ENCODE peak calls at places on chromosome 16, in six cellular contexts. O is GM12878, F is K562, Y is endothelial cell of umbilical vein, B is HCT116, M is H1. U is an unnamed sample.

GRCh38 chr16:66476328-66477027 is 49.4 kb downstream of the BEAN1 start:
- DNase-seq in O (no peak), Y (no peak), M (no peak), B (no peak), F (peak; percentile 68), U (peak; percentile 68)

GRCh38 chr16:30649725-30650368 is 913 bp upstream of the PRR14 start:
- DNase-seq in Y (no peak), O (no peak), B (no peak), M (no peak), F (no peak), U (no peak)

GRCh38 chr16:66600484-66600883 is 4.0 kb upstream of the CMTM3 start:
- DNase-seq in B (no peak), Y (no peak), M (no peak), F (no peak), O (no peak), U (no peak)

GRCh38 chr16:27217256-27217655 is 13.9 kb downstream of the KDM8 start:
- DNase-seq in M (no peak), Y (no peak), F (peak; percentile 32), B (no peak), O (no peak), U (peak; percentile 62)

GRCh38 chr16:7148606-7149005 is 184.0 kb upstream of the RBFOX1 start:
- DNase-seq in F (no peak), O (no peak), Y (no peak), B (no peak), M (no peak), U (no peak)

GRCh38 chr16:56960681-56961281 is 969 bp upstream of the CETP start:
- DNase-seq in Y (no peak), O (no peak), B (no peak), F (no peak), M (no peak), U (no peak)

GRCh38 chr16:14485811-14486519 is 144.1 kb downstream of the PARN start:
- DNase-seq in B (no peak), O (no peak), F (no peak), M (no peak), Y (no peak), U (no peak)

GRCh38 chr16:24838554-24839266 is 7.1 kb upstream of the SLC5A11 start:
- DNase-seq in Y (peak; percentile 91), F (peak; percentile 92), O (no peak), M (no peak), B (no peak), U (no peak)

GRCh38 chr16:12171206-12171605 is 194.7 kb downstream of the SNX29 start:
- DNase-seq in M (no peak), F (no peak), B (no peak), O (no peak), Y (no peak), U (no peak)

GRCh38 chr16:24598777-24599437 is 59.5 kb downstream of the RBBP6 start:
- DNase-seq in Y (no peak), F (no peak), B (no peak), O (no peak), M (no peak), U (no peak)

GRCh38 chr16:62540496-62540895 is 504.3 kb upstream of the CDH8 start:
- DNase-seq in Y (no peak), M (no peak), O (no peak), B (no peak), F (no peak), U (no peak)

GRCh38 chr16:53848277-53848942 is 144.5 kb downstream of the FTO start:
- DNase-seq in O (no peak), F (no peak), M (no peak), B (no peak), Y (peak; percentile 41), U (peak; percentile 9)

GRCh38 chr16:76194621-76195015 is 82.6 kb upstream of the CNTNAP4 start:
- DNase-seq in M (no peak), O (no peak), B (no peak), Y (no peak), F (no peak), U (no peak)

GRCh38 chr16:70553645-70554044 is 30.0 kb downstream of the SF3B3 start:
- DNase-seq in M (no peak), F (no peak), O (no peak), B (no peak), Y (no peak), U (no peak)

GRCh38 chr16:75203106-75203505 is 3.9 kb downstream of the CTRB2 start:
- DNase-seq in Y (no peak), F (no peak), M (no peak), O (no peak), B (no peak), U (no peak)

GRCh38 chr16:50478021-50478772 is 70.0 kb upstream of the NKD1 start:
- DNase-seq in M (no peak), Y (no peak), B (no peak), F (no peak), O (no peak), U (no peak)

GRCh38 chr16:88538366-88539060 is 31.7 kb upstream of the ZC3H18 start:
- DNase-seq in M (no peak), F (no peak), Y (no peak), O (no peak), B (no peak), U (no peak)

GRCh38 chr16:88639231-88640038 is 1.1 kb downstream of the IL17C start:
- DNase-seq in O (no peak), Y (no peak), B (no peak), F (no peak), M (no peak), U (peak; percentile 75)

GRCh38 chr16:50594332-50595260 is 46.4 kb downstream of the NKD1 start:
- DNase-seq in F (no peak), B (no peak), M (no peak), Y (no peak), O (no peak), U (no peak)

GRCh38 chr16:79601092-79601977 is 798 bp upstream of the MAF start:
- DNase-seq in M (no peak), O (no peak), Y (peak; percentile 6), F (no peak), B (no peak), U (peak; percentile 48)

GRCh38 chr16:1054660-1055556 is 17.6 kb upstream of the SSTR5 start:
- DNase-seq in B (peak; percentile 37), M (no peak), F (peak; percentile 64), O (no peak), Y (peak; percentile 36), U (peak; percentile 91)

GRCh38 chr16:49315602-49316001 is 34.0 kb upstream of the CBLN1 start:
- DNase-seq in Y (no peak), M (no peak), O (no peak), F (no peak), B (no peak), U (no peak)

GRCh38 chr16:66471264-66471663 is 44.2 kb downstream of the BEAN1 start:
- DNase-seq in O (no peak), Y (no peak), M (no peak), F (no peak), B (no peak), U (no peak)

GRCh38 chr16:22326771-22327445 is 29.7 kb downstream of the POLR3E start:
- DNase-seq in Y (no peak), B (no peak), M (no peak), O (no peak), F (no peak), U (no peak)

GRCh38 chr16:30947533-30948086 is 1.3 kb upstream of the ORAI3 start:
- DNase-seq in Y (no peak), F (no peak), M (no peak), O (no peak), B (no peak), U (no peak)

GRCh38 chr16:12899529-12900168 is 1.7 kb upstream of the SHISA9 start:
- DNase-seq in O (no peak), Y (no peak), B (no peak), M (no peak), F (no peak), U (no peak)

GRCh38 chr16:80993293-80993691 is 13.4 kb downstream of the CMC2 start:
- DNase-seq in O (no peak), F (peak; percentile 87), Y (peak; percentile 69), B (no peak), M (no peak), U (no peak)

GRCh38 chr16:74623214-74623842 is 16.4 kb upstream of the GLG1 start:
- DNase-seq in M (no peak), F (peak; percentile 59), Y (peak; percentile 73), O (no peak), B (no peak), U (peak; percentile 47)

GRCh38 chr16:74666425-74667214 is at the start of gene RFWD3:
- DNase-seq in F (peak; percentile 99), O (peak; percentile 94), B (peak; percentile 97), M (peak; percentile 96), Y (peak; percentile 98), U (peak; percentile 98)

GRCh38 chr16:22614271-22614947 is 103.7 kb downstream of the NPIPB5 start:
- DNase-seq in M (no peak), B (no peak), O (no peak), F (no peak), Y (no peak), U (no peak)

GRCh38 chr16:17491140-17491662 is 20.4 kb upstream of the XYLT1 start:
- DNase-seq in B (no peak), M (no peak), F (no peak), O (no peak), Y (no peak), U (no peak)

GRCh38 chr16:30958164-30959083 is 870 bp downstream of the SETD1A start:
- DNase-seq in Y (peak; percentile 34), B (peak; percentile 35), F (peak; percentile 74), O (no peak), M (no peak), U (peak; percentile 93)

GRCh38 chr16:29192329-29193247 is 207.7 kb downstream of the LAT start:
- DNase-seq in O (no peak), M (no peak), B (no peak), Y (no peak), F (peak; percentile 28), U (no peak)
- TF ChIP-seq MAX in O (no peak), M (no peak), B (no peak), Y (no peak), F (no peak), U (no peak)

GRCh38 chr16:86072328-86073102 is 173.6 kb downstream of the IRF8 start:
- DNase-seq in F (peak; percentile 66), M (no peak), Y (peak; percentile 75), B (peak; percentile 68), O (no peak), U (peak; percentile 72)
- TF ChIP-seq POLR2AphosphoS5 in F (no peak), M (no peak), Y (no peak), B (no peak), O (no peak), U (no peak)

GRCh38 chr16:21194771-21195301 is 16.5 kb downstream of the ZP2 start:
- DNase-seq in B (no peak), Y (no peak), O (no peak), F (no peak), M (no peak), U (no peak)
- TF ChIP-seq MAX in B (no peak), Y (no peak), O (no peak), F (no peak), M (no peak), U (no peak)

GRCh38 chr16:89798832-89799370 is 17.5 kb downstream of the FANCA start:
- DNase-seq in Y (peak; percentile 24), F (no peak), M (no peak), O (no peak), B (no peak), U (peak; percentile 83)
- TF ChIP-seq POLR2AphosphoS5 in Y (no peak), F (no peak), M (no peak), O (no peak), B (no peak), U (no peak)